ENCODE peak calls at places on chromosomes 3 and 15, in four cellular contexts. F, L, J and G are unnamed samples.

GRCh38 chr3:30538787-30539186 is 67.6 kb upstream of the TGFBR2 start:
- DNase-seq in F (peak), J (no peak), L (peak), G (no peak)

GRCh38 chr15:58293622-58294550 is 137.9 kb upstream of the LIPC start:
- DNase-seq in J (no peak), L (no peak), F (no peak), G (no peak)

GRCh38 chr3:166606988-166607387 is 769.8 kb upstream of the BCHE start:
- DNase-seq in F (no peak), J (no peak), L (no peak), G (no peak)

GRCh38 chr3:71415708-71416108 is 167.8 kb downstream of the FOXP1 start:
- DNase-seq in F (no peak), L (no peak), J (no peak), G (no peak)

GRCh38 chr15:68610825-68611224 is 32.0 kb downstream of the CORO2B start:
- DNase-seq in J (no peak), L (no peak), F (no peak), G (no peak)

GRCh38 chr3:51798561-51798960 is 19.5 kb upstream of the IQCF6 start:
- DNase-seq in F (no peak), L (no peak), J (no peak), G (no peak)

GRCh38 chr3:97001611-97002010 is 187.2 kb downstream of the EPHA6 start:
- DNase-seq in J (no peak), L (no peak), F (no peak), G (no peak)

GRCh38 chr3:161096771-161097367 is 8.3 kb downstream of the B3GALNT1 start:
- DNase-seq in J (no peak), L (no peak), F (no peak), G (no peak)

GRCh38 chr3:140145501-140145900 is 210.5 kb downstream of the CLSTN2 start:
- DNase-seq in J (no peak), L (no peak), F (no peak), G (no peak)

GRCh38 chr3:139227827-139228226 is 116.0 kb upstream of the MRPS22 start:
- DNase-seq in F (no peak), L (no peak), J (no peak), G (no peak)

GRCh38 chr3:158763421-158763820 is 31.2 kb upstream of the RARRES1 start:
- DNase-seq in F (no peak), L (no peak), J (no peak), G (no peak)

GRCh38 chr3:128788268-128788869 is 62.4 kb downstream of the RAB7A start:
- DNase-seq in F (no peak), L (no peak), J (no peak), G (no peak)

GRCh38 chr3:149414557-149415231 is 37.2 kb upstream of the TM4SF1 start:
- DNase-seq in L (peak), F (no peak), J (no peak), G (no peak)

GRCh38 chr3:125163739-125164601 is 48.6 kb downstream of the SLC12A8 start:
- DNase-seq in J (peak), F (no peak), L (no peak), G (no peak)

GRCh38 chr15:90481023-90481422 is 48.7 kb upstream of the CRTC3 start:
- DNase-seq in L (no peak), J (no peak), F (no peak), G (no peak)

GRCh38 chr3:4474683-4475490 is 7.8 kb upstream of the SUMF1 start:
- DNase-seq in L (peak), J (peak), F (no peak), G (peak)

GRCh38 chr3:120642368-120642948 is 39.6 kb downstream of the HGD start:
- DNase-seq in F (no peak), J (no peak), L (peak), G (no peak)

GRCh38 chr3:171459130-171459941 is 869 bp downstream of the TNIK start:
- DNase-seq in L (no peak), F (peak), J (peak), G (no peak)

GRCh38 chr3:50550079-50550736 is 17.3 kb downstream of the C3orf18 start:
- DNase-seq in L (no peak), F (peak), J (peak), G (peak)